ENCODE peak calls at places on chromosomes 5 and 9, in seven cellular contexts. One of them, this sample, is unnamed.

GRCh38 chr9:85898288-85898802 is 42.6 kb upstream of the NAA35 start:
- DNase-seq in endothelial cell of umbilical vein: no peak
- DNase-seq in PC-9: no peak
- DNase-seq in stomach: no peak
- DNase-seq in pancreas: no peak
- DNase-seq in heart left ventricle: no peak
- DNase-seq in RWPE2: no peak
- DNase-seq in this sample: no peak

GRCh38 chr5:106601605-106602004 is 1069.1 kb downstream of the EFNA5 start:
- DNase-seq in stomach: no peak
- DNase-seq in PC-9: no peak
- DNase-seq in heart left ventricle: no peak
- DNase-seq in pancreas: no peak
- DNase-seq in RWPE2: no peak
- DNase-seq in endothelial cell of umbilical vein: no peak
- DNase-seq in this sample: no peak

GRCh38 chr5:146079695-146080361 is 25.5 kb downstream of the PLAC8L1 start:
- DNase-seq in pancreas: no peak
- DNase-seq in endothelial cell of umbilical vein: no peak
- DNase-seq in PC-9: no peak
- DNase-seq in heart left ventricle: no peak
- DNase-seq in RWPE2: no peak
- DNase-seq in stomach: no peak
- DNase-seq in this sample: no peak

GRCh38 chr5:93151121-93151520 is 429.9 kb downstream of the NR2F1-AS1 start:
- DNase-seq in stomach: no peak
- DNase-seq in endothelial cell of umbilical vein: peak; percentile 83
- DNase-seq in pancreas: no peak
- DNase-seq in PC-9: no peak
- DNase-seq in heart left ventricle: no peak
- DNase-seq in RWPE2: no peak
- DNase-seq in this sample: no peak

GRCh38 chr9:129995409-129996160 is 47.4 kb downstream of the FNBP1 start:
- DNase-seq in endothelial cell of umbilical vein: peak; percentile 32
- DNase-seq in PC-9: no peak
- DNase-seq in heart left ventricle: no peak
- DNase-seq in stomach: no peak
- DNase-seq in pancreas: no peak
- DNase-seq in RWPE2: no peak
- DNase-seq in this sample: no peak

GRCh38 chr5:138336952-138337684 is 948 bp upstream of the FAM53C start:
- DNase-seq in heart left ventricle: peak; percentile 80
- DNase-seq in PC-9: peak; percentile 55
- DNase-seq in stomach: peak; percentile 80
- DNase-seq in RWPE2: no peak
- DNase-seq in endothelial cell of umbilical vein: no peak
- DNase-seq in pancreas: peak; percentile 79
- DNase-seq in this sample: no peak

GRCh38 chr5:31231171-31231570 is 37.7 kb downstream of the CDH6 start:
- DNase-seq in heart left ventricle: no peak
- DNase-seq in PC-9: no peak
- DNase-seq in RWPE2: no peak
- DNase-seq in endothelial cell of umbilical vein: no peak
- DNase-seq in stomach: no peak
- DNase-seq in pancreas: no peak
- DNase-seq in this sample: no peak

GRCh38 chr9:88747768-88748167 is 212.8 kb downstream of the NXNL2 start:
- DNase-seq in endothelial cell of umbilical vein: peak; percentile 36
- DNase-seq in RWPE2: no peak
- DNase-seq in heart left ventricle: peak; percentile 57
- DNase-seq in pancreas: no peak
- DNase-seq in PC-9: peak; percentile 39
- DNase-seq in stomach: no peak
- DNase-seq in this sample: no peak

GRCh38 chr9:133687856-133688761 is 50.0 kb downstream of the SARDH start:
- DNase-seq in RWPE2: no peak
- DNase-seq in PC-9: no peak
- DNase-seq in endothelial cell of umbilical vein: no peak
- DNase-seq in stomach: no peak
- DNase-seq in heart left ventricle: peak; percentile 11
- DNase-seq in pancreas: no peak
- DNase-seq in this sample: no peak

GRCh38 chr5:104913840-104914239 is 1351.3 kb upstream of the NUDT12 start:
- DNase-seq in RWPE2: no peak
- DNase-seq in stomach: no peak
- DNase-seq in pancreas: no peak
- DNase-seq in endothelial cell of umbilical vein: no peak
- DNase-seq in PC-9: no peak
- DNase-seq in heart left ventricle: no peak
- DNase-seq in this sample: no peak

GRCh38 chr5:74625742-74626241 is 14.7 kb downstream of the ENC1 start:
- DNase-seq in heart left ventricle: no peak
- DNase-seq in endothelial cell of umbilical vein: peak; percentile 49
- DNase-seq in RWPE2: no peak
- DNase-seq in pancreas: no peak
- DNase-seq in PC-9: no peak
- DNase-seq in stomach: peak; percentile 52
- DNase-seq in this sample: no peak

GRCh38 chr5:12016149-12016740 is 112.0 kb upstream of the CTNND2 start:
- DNase-seq in stomach: no peak
- DNase-seq in PC-9: no peak
- DNase-seq in heart left ventricle: no peak
- DNase-seq in RWPE2: no peak
- DNase-seq in endothelial cell of umbilical vein: no peak
- DNase-seq in pancreas: no peak
- DNase-seq in this sample: no peak

GRCh38 chr9:109117856-109118801 is 1.6 kb downstream of the TMEM245 start:
- DNase-seq in RWPE2: peak; percentile 67
- DNase-seq in endothelial cell of umbilical vein: peak; percentile 65
- DNase-seq in pancreas: peak; percentile 55
- DNase-seq in PC-9: peak; percentile 75
- DNase-seq in heart left ventricle: no peak
- DNase-seq in stomach: no peak
- DNase-seq in this sample: peak; percentile 34

GRCh38 chr9:34664281-34665108 is 2.0 kb upstream of the CCL27 start:
- DNase-seq in endothelial cell of umbilical vein: peak; percentile 80
- DNase-seq in PC-9: no peak
- DNase-seq in heart left ventricle: peak; percentile 82
- DNase-seq in stomach: peak; percentile 85
- DNase-seq in RWPE2: no peak
- DNase-seq in pancreas: peak; percentile 90
- DNase-seq in this sample: peak; percentile 72

GRCh38 chr9:98654247-98654646 is 54.5 kb downstream of the GABBR2 start:
- DNase-seq in stomach: no peak
- DNase-seq in RWPE2: no peak
- DNase-seq in pancreas: no peak
- DNase-seq in heart left ventricle: no peak
- DNase-seq in endothelial cell of umbilical vein: no peak
- DNase-seq in PC-9: no peak
- DNase-seq in this sample: no peak

GRCh38 chr5:141934099-141934844 is 10.6 kb downstream of the DELE1 start:
- DNase-seq in endothelial cell of umbilical vein: no peak
- DNase-seq in stomach: peak; percentile 61
- DNase-seq in pancreas: peak; percentile 46
- DNase-seq in heart left ventricle: peak; percentile 62
- DNase-seq in RWPE2: no peak
- DNase-seq in PC-9: no peak
- DNase-seq in this sample: no peak

GRCh38 chr5:55920784-55921183 is 69.6 kb downstream of the IL31RA start:
- DNase-seq in heart left ventricle: no peak
- DNase-seq in RWPE2: no peak
- DNase-seq in pancreas: no peak
- DNase-seq in stomach: no peak
- DNase-seq in endothelial cell of umbilical vein: peak; percentile 29
- DNase-seq in PC-9: no peak
- DNase-seq in this sample: no peak

GRCh38 chr9:98251554-98251953 is 3.9 kb downstream of the TBC1D2 start:
- DNase-seq in pancreas: no peak
- DNase-seq in stomach: no peak
- DNase-seq in endothelial cell of umbilical vein: peak; percentile 43
- DNase-seq in RWPE2: peak; percentile 91
- DNase-seq in PC-9: peak; percentile 88
- DNase-seq in heart left ventricle: no peak
- DNase-seq in this sample: no peak

GRCh38 chr9:36967997-36968396 is 66.1 kb downstream of the PAX5 start:
- DNase-seq in pancreas: no peak
- DNase-seq in heart left ventricle: no peak
- DNase-seq in endothelial cell of umbilical vein: no peak
- DNase-seq in PC-9: no peak
- DNase-seq in stomach: no peak
- DNase-seq in RWPE2: no peak
- DNase-seq in this sample: no peak

DNA sequence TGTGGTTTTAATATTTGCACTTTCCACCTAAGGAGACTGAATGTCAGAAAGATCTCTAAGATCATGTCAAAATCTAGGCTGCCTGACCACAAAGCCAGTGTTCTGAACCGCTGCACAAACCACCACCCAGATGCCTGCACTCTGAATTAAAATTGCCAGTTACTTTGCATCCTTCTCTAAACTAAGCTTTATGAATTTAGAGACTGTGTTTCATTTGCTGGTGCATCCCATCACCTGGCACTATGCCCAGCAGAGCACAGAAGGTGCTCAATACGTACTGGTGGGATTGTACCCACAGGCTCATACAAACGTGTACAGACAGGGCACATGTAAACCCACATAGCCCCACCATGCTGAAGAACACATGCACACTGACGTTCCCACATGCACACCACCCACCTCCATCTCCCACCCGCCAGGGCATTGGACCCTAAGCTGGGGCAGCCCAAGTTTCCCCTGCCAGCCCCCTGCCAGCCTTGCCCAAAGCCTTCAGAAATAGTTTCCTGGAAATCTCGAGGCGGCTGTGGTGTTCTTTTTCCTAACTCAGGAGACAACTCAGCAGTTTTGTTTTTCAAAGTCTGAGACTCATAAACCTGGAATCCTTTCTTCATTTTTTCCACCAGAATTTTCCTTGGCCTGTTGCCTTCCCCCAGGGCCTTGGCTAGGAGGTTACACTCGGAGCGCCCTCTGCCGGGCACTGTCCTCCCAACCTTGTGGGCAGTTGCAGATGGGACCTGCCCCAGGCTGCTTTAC is 9.6 kb upstream of the TRAF1 start:
- DNase-seq in endothelial cell of umbilical vein: peak; percentile 95
- DNase-seq in pancreas: peak; percentile 92
- DNase-seq in heart left ventricle: peak; percentile 96
- DNase-seq in RWPE2: peak; percentile 91
- DNase-seq in PC-9: peak; percentile 80
- DNase-seq in stomach: peak; percentile 95
- DNase-seq in this sample: peak; percentile 90
- H3K4me3 ChIP-seq in endothelial cell of umbilical vein: no peak overlapping the region
- H3K4me3 ChIP-seq in pancreas: no peak overlapping the region
- H3K4me3 ChIP-seq in heart left ventricle: no peak overlapping the region
- H3K4me3 ChIP-seq in RWPE2: no peak overlapping the region
- H3K4me3 ChIP-seq in PC-9: no peak overlapping the region
- H3K4me3 ChIP-seq in stomach: no peak overlapping the region
- H3K4me3 ChIP-seq in this sample: no peak overlapping the region

GRCh38 chr5:61407706-61408105 is 75.6 kb downstream of the ZSWIM6 start:
- DNase-seq in RWPE2: no peak
- DNase-seq in PC-9: no peak
- DNase-seq in stomach: no peak
- DNase-seq in endothelial cell of umbilical vein: no peak
- DNase-seq in heart left ventricle: no peak
- DNase-seq in pancreas: no peak
- DNase-seq in this sample: no peak

GRCh38 chr5:61402970-61403369 is 70.9 kb downstream of the ZSWIM6 start:
- DNase-seq in PC-9: no peak
- DNase-seq in pancreas: no peak
- DNase-seq in stomach: no peak
- DNase-seq in heart left ventricle: no peak
- DNase-seq in RWPE2: no peak
- DNase-seq in endothelial cell of umbilical vein: no peak
- DNase-seq in this sample: no peak

GRCh38 chr5:61412344-61412743 is 80.3 kb downstream of the ZSWIM6 start:
- DNase-seq in pancreas: no peak
- DNase-seq in heart left ventricle: no peak
- DNase-seq in PC-9: no peak
- DNase-seq in RWPE2: no peak
- DNase-seq in stomach: no peak
- DNase-seq in endothelial cell of umbilical vein: no peak
- DNase-seq in this sample: no peak

GRCh38 chr5:61409568-61409967 is 77.5 kb downstream of the ZSWIM6 start:
- DNase-seq in pancreas: no peak
- DNase-seq in RWPE2: no peak
- DNase-seq in stomach: no peak
- DNase-seq in PC-9: peak; percentile 94
- DNase-seq in heart left ventricle: no peak
- DNase-seq in endothelial cell of umbilical vein: peak; percentile 82
- DNase-seq in this sample: peak; percentile 35

DNA sequence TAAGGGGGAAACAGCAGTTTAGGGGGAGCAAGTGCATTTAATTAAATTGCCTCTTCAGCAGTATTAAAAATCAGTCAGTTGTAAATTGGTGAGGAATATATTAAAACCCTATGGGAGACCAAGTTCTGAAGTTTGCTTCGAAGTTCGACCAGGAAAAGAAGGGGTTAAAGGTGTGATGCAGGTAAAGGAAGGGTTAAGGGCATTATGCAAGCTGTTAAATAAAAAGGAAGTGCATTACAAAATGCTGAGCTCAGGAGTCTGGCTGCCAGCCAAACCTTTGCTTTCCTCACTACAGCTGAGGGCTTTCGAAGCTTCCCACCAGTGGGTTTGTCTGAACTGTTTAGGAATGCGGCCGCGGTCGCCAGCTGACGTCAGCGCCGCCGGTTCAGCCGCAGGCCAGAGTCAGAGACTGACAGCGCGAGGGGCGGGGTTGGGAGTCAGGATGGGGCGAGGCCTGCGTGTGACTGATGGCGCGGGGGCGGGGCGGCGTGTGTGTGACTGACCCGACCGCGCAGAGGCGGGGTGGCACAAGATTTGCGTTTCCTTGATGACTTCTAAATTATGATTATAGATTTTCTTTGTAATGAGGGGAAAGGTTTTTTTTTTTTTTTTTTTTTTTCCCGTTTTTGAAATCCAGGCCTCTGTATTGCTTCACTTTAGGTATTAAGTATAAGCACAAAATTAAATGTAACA is 76.6 kb downstream of the ZSWIM6 start:
- DNase-seq in pancreas: peak; percentile 99
- DNase-seq in heart left ventricle: peak; percentile 100
- DNase-seq in PC-9: peak; percentile 98
- DNase-seq in endothelial cell of umbilical vein: peak; percentile 99
- DNase-seq in stomach: peak; percentile 99
- DNase-seq in RWPE2: peak; percentile 100
- DNase-seq in this sample: peak; percentile 98
- TF ChIP-seq CTCF in pancreas: no peak
- TF ChIP-seq CTCF in heart left ventricle: peak; percentile 9
- TF ChIP-seq CTCF in PC-9: no peak
- TF ChIP-seq CTCF in endothelial cell of umbilical vein: no peak
- TF ChIP-seq CTCF in stomach: no peak
- TF ChIP-seq CTCF in RWPE2: peak; percentile 25
- TF ChIP-seq CTCF in this sample: no peak

GRCh38 chr9:5556101-5556500 is 45.8 kb downstream of the PDCD1LG2 start:
- DNase-seq in pancreas: no peak
- DNase-seq in endothelial cell of umbilical vein: no peak
- DNase-seq in PC-9: no peak
- DNase-seq in stomach: no peak
- DNase-seq in heart left ventricle: no peak
- DNase-seq in RWPE2: no peak
- DNase-seq in this sample: no peak
- H3K4me1 ChIP-seq in pancreas: no peaks in the 10 kb centered on the region
- H3K4me1 ChIP-seq in endothelial cell of umbilical vein: peaks cover 26% of the 10 kb centered on the region
- H3K4me1 ChIP-seq in PC-9: peaks cover 17% of the 10 kb centered on the region
- H3K4me1 ChIP-seq in stomach: no peaks in the 10 kb centered on the region
- H3K4me1 ChIP-seq in heart left ventricle: no peaks in the 10 kb centered on the region
- H3K4me1 ChIP-seq in RWPE2: peaks cover 7% of the 10 kb centered on the region
- H3K4me1 ChIP-seq in this sample: no peaks in the 10 kb centered on the region

GRCh38 chr9:120711354-120711753 is 2.9 kb downstream of the MEGF9 start:
- DNase-seq in pancreas: no peak
- DNase-seq in stomach: no peak
- DNase-seq in PC-9: no peak
- DNase-seq in heart left ventricle: no peak
- DNase-seq in endothelial cell of umbilical vein: no peak
- DNase-seq in RWPE2: no peak
- DNase-seq in this sample: no peak
- H3K4me3 ChIP-seq in pancreas: no peak overlapping the region
- H3K4me3 ChIP-seq in stomach: peak overlapping the region; percentile 95
- H3K4me3 ChIP-seq in PC-9: peak overlapping the region; percentile 75
- H3K4me3 ChIP-seq in heart left ventricle: no peak overlapping the region
- H3K4me3 ChIP-seq in endothelial cell of umbilical vein: no peak overlapping the region
- H3K4me3 ChIP-seq in RWPE2: no peak overlapping the region
- H3K4me3 ChIP-seq in this sample: no peak overlapping the region

This sample was measured in Caco-2.